ENCODE peak calls at places on chromosomes 11 and 22, in four cellular contexts. W, L, E and O are unnamed samples.

GRCh38 chr11:108914211-108914610 is 249.3 kb downstream of the DDX10 start:
- DNase-seq in W (no peak), L (no peak), E (no peak), O (no peak)

GRCh38 chr11:117851852-117852251 is 24.6 kb downstream of the FXYD6 start:
- DNase-seq in W (peak), L (no peak), E (no peak), O (peak)

GRCh38 chr22:20140521-20140964 is 8.9 kb downstream of the ZDHHC8 start:
- DNase-seq in W (no peak), L (no peak), E (no peak), O (no peak)

GRCh38 chr11:74577624-74578396 is 14.6 kb upstream of the POLD3 start:
- DNase-seq in W (no peak), L (peak), E (no peak), O (peak)

GRCh38 chr22:48823941-48824340 is 1003.7 kb downstream of the BRD1 start:
- DNase-seq in W (no peak), L (no peak), E (no peak), O (no peak)

GRCh38 chr11:112265659-112266409 is 5.2 kb upstream of the PLET1 start:
- DNase-seq in W (no peak), L (no peak), E (no peak), O (peak)

GRCh38 chr11:2525941-2526807 is 81.4 kb downstream of the KCNQ1 start:
- DNase-seq in W (no peak), L (no peak), E (no peak), O (no peak)

GRCh38 chr11:72039108-72039850 is 40.6 kb downstream of the IL18BP start:
- DNase-seq in W (no peak), L (no peak), E (no peak), O (peak)

GRCh38 chr11:36385121-36385530 is 89.0 kb downstream of the PRR5L start:
- DNase-seq in W (peak), L (no peak), E (no peak), O (peak)

GRCh38 chr11:1946812-1947480 is at the start of gene MRPL23:
- DNase-seq in W (no peak), L (no peak), E (no peak), O (no peak)

GRCh38 chr11:124793466-124794278 is 6.5 kb downstream of the MSANTD2 start:
- DNase-seq in W (peak), L (peak), E (no peak), O (peak)

GRCh38 chr11:34682822-34683221 is 61.9 kb downstream of the EHF start:
- DNase-seq in W (peak), L (peak), E (no peak), O (no peak)

GRCh38 chr22:36323855-36324331 is 63.9 kb downstream of the MYH9 start:
- DNase-seq in W (peak), L (no peak), E (no peak), O (peak)

GRCh38 chr11:35413568-35413967 is 5.8 kb downstream of the SLC1A2 start:
- DNase-seq in W (no peak), L (no peak), E (no peak), O (no peak)

GRCh38 chr11:20566591-20567434 is 32.6 kb upstream of the SLC6A5 start:
- DNase-seq in W (no peak), L (no peak), E (no peak), O (no peak)

GRCh38 chr22:50610581-50610980 is 10.0 kb downstream of the MAPK8IP2 start:
- DNase-seq in W (no peak), L (no peak), E (no peak), O (no peak)

GRCh38 chr22:50048836-50049235 is 9.3 kb downstream of the TTLL8 start:
- DNase-seq in W (no peak), L (no peak), E (no peak), O (no peak)